ENCODE peak calls at places on chromosomes 13 and 19, in four cellular contexts. One of them, this sample, is unnamed.

GRCh38 chr19:459724-460511 is 915 bp downstream of the SHC2 start:
- DNase-seq in RPMI7951: peak
- DNase-seq in Calu3: peak
- DNase-seq in trophoblast cell: no peak
- DNase-seq in this sample: peak

GRCh38 chr19:35715355-35715809 is 2.4 kb upstream of the KMT2B start:
- DNase-seq in trophoblast cell: no peak
- DNase-seq in RPMI7951: no peak
- DNase-seq in Calu3: no peak
- DNase-seq in this sample: no peak

GRCh38 chr19:57212109-57212508 is 18.7 kb upstream of the AURKC start:
- DNase-seq in trophoblast cell: no peak
- DNase-seq in RPMI7951: no peak
- DNase-seq in Calu3: no peak
- DNase-seq in this sample: no peak

GRCh38 chr19:1857648-1858326 is 5.6 kb downstream of the KLF16 start:
- DNase-seq in RPMI7951: no peak
- DNase-seq in Calu3: no peak
- DNase-seq in trophoblast cell: no peak
- DNase-seq in this sample: no peak

GRCh38 chr13:45166858-45167257 is 34.0 kb downstream of the KCTD4 start:
- DNase-seq in trophoblast cell: no peak
- DNase-seq in Calu3: no peak
- DNase-seq in RPMI7951: no peak
- DNase-seq in this sample: no peak

GRCh38 chr13:36769545-36769944 is 49.5 kb upstream of the RFXAP start:
- DNase-seq in Calu3: no peak
- DNase-seq in trophoblast cell: no peak
- DNase-seq in RPMI7951: no peak
- DNase-seq in this sample: no peak

GRCh38 chr13:112779856-112780604 is 90.2 kb downstream of the ATP11A start:
- DNase-seq in trophoblast cell: no peak
- DNase-seq in Calu3: no peak
- DNase-seq in RPMI7951: no peak
- DNase-seq in this sample: peak

GRCh38 chr13:73082471-73082870 is 23.7 kb downstream of the KLF5 start:
- DNase-seq in trophoblast cell: no peak
- DNase-seq in Calu3: no peak
- DNase-seq in RPMI7951: no peak
- DNase-seq in this sample: no peak

GRCh38 chr13:67410645-67411044 is 180.5 kb upstream of the PCDH9 start:
- DNase-seq in Calu3: no peak
- DNase-seq in RPMI7951: no peak
- DNase-seq in trophoblast cell: no peak
- DNase-seq in this sample: no peak

GRCh38 chr13:112730157-112730671 is 40.4 kb downstream of the ATP11A start:
- DNase-seq in trophoblast cell: no peak
- DNase-seq in RPMI7951: no peak
- DNase-seq in Calu3: no peak
- DNase-seq in this sample: no peak

GRCh38 chr19:1362385-1363257 is 21.1 kb upstream of the NDUFS7 start:
- DNase-seq in Calu3: no peak
- DNase-seq in RPMI7951: no peak
- DNase-seq in trophoblast cell: no peak
- DNase-seq in this sample: peak

GRCh38 chr13:22561581-22561980 is 619.2 kb upstream of the SGCG start:
- DNase-seq in RPMI7951: no peak
- DNase-seq in trophoblast cell: no peak
- DNase-seq in Calu3: no peak
- DNase-seq in this sample: no peak

GRCh38 chr13:24627090-24627714 is 53.0 kb upstream of the ATP12A start:
- DNase-seq in Calu3: no peak
- DNase-seq in trophoblast cell: peak
- DNase-seq in RPMI7951: no peak
- DNase-seq in this sample: no peak

This sample was measured in GM13977.